ENCODE peak calls at places on chromosome 14, in four cellular contexts. One of them, this sample, is unnamed.

GRCh38 chr14:99604766-99605298 is 825 bp upstream of the CCDC85C start:
- DNase-seq in K562: peak; percentile 22
- DNase-seq in GM12878: no peak
- DNase-seq in H1: no peak
- DNase-seq in this sample: peak; percentile 82

GRCh38 chr14:58954874-58955273 is 233.6 kb upstream of the DAAM1 start:
- DNase-seq in K562: no peak
- DNase-seq in GM12878: no peak
- DNase-seq in H1: no peak
- DNase-seq in this sample: no peak

GRCh38 chr14:36181417-36181816 is 4.9 kb upstream of the PTCSC3 start:
- DNase-seq in K562: no peak
- DNase-seq in GM12878: no peak
- DNase-seq in H1: no peak
- DNase-seq in this sample: no peak

GRCh38 chr14:53355581-53356112 is 202.5 kb upstream of the DDHD1 start:
- DNase-seq in K562: no peak
- DNase-seq in GM12878: no peak
- DNase-seq in H1: peak; percentile 83
- DNase-seq in this sample: no peak

GRCh38 chr14:93009471-93010117 is 86.6 kb downstream of the CHGA start:
- DNase-seq in K562: no peak
- DNase-seq in GM12878: no peak
- DNase-seq in H1: no peak
- DNase-seq in this sample: peak; percentile 89

GRCh38 chr14:61997146-61997545 is 234.9 kb downstream of the SNAPC1 start:
- DNase-seq in K562: no peak
- DNase-seq in GM12878: no peak
- DNase-seq in H1: no peak
- DNase-seq in this sample: no peak

GRCh38 chr14:104373055-104373854 is 206.3 kb upstream of the C14orf180 start:
- DNase-seq in K562: no peak
- DNase-seq in GM12878: no peak
- DNase-seq in H1: no peak
- DNase-seq in this sample: no peak

GRCh38 chr14:23173039-23173438 is 10.4 kb downstream of the SLC7A8 start:
- DNase-seq in K562: no peak
- DNase-seq in GM12878: no peak
- DNase-seq in H1: no peak
- DNase-seq in this sample: no peak

GRCh38 chr14:100669011-100669412 is 57.7 kb upstream of the DLK1 start:
- DNase-seq in K562: no peak
- DNase-seq in GM12878: no peak
- DNase-seq in H1: no peak
- DNase-seq in this sample: no peak

GRCh38 chr14:102320671-102321455 is 1.3 kb downstream of the ZNF839 start:
- DNase-seq in K562: no peak
- DNase-seq in GM12878: no peak
- DNase-seq in H1: no peak
- DNase-seq in this sample: no peak

GRCh38 chr14:21308479-21309237 is 28.8 kb downstream of the RPGRIP1 start:
- DNase-seq in K562: peak; percentile 60
- DNase-seq in GM12878: peak; percentile 88
- DNase-seq in H1: peak; percentile 92
- DNase-seq in this sample: no peak

GRCh38 chr14:71230897-71231296 is 323.6 kb downstream of the PCNX1 start:
- DNase-seq in K562: no peak
- DNase-seq in GM12878: no peak
- DNase-seq in H1: no peak
- DNase-seq in this sample: no peak

GRCh38 chr14:103943673-103944072 is 1.3 kb upstream of the RD3L start:
- DNase-seq in K562: peak; percentile 51
- DNase-seq in GM12878: no peak
- DNase-seq in H1: no peak
- DNase-seq in this sample: no peak

GRCh38 chr14:81366884-81367283 is 33.2 kb downstream of the STON2 start:
- DNase-seq in K562: no peak
- DNase-seq in GM12878: no peak
- DNase-seq in H1: no peak
- DNase-seq in this sample: no peak

GRCh38 chr14:95041477-95042020 is 115.8 kb downstream of the DICER1 start:
- DNase-seq in K562: no peak
- DNase-seq in GM12878: no peak
- DNase-seq in H1: no peak
- DNase-seq in this sample: no peak

GRCh38 chr14:95039259-95039992 is 117.9 kb downstream of the DICER1 start:
- DNase-seq in K562: no peak
- DNase-seq in GM12878: no peak
- DNase-seq in H1: no peak
- DNase-seq in this sample: peak; percentile 45

GRCh38 chr14:95040723-95041476 is 116.4 kb downstream of the DICER1 start:
- DNase-seq in K562: no peak
- DNase-seq in GM12878: no peak
- DNase-seq in H1: no peak
- DNase-seq in this sample: no peak

GRCh38 chr14:95038521-95039250 is 118.6 kb downstream of the DICER1 start:
- DNase-seq in K562: no peak
- DNase-seq in GM12878: no peak
- DNase-seq in H1: no peak
- DNase-seq in this sample: no peak

DNA sequence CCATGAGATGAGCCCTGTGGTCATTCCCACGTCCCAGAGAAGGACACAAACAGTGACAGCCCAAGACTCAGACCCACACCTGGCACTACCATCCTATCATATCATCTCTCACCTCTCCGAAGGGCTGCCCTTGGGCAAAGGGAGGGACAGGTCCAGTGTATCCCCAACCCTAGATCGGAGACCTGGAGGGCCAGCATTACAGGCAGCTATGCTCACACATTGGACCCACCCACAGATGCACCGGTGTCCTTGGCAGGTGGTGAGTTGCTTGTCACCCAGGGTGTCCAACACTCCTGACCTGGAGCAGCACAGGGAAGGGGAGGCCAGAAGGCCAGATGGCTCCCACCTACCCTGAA is 117.4 kb downstream of the DICER1 start:
- DNase-seq in K562: no peak
- DNase-seq in GM12878: no peak
- DNase-seq in H1: no peak
- DNase-seq in this sample: no peak
- TF ChIP-seq NRF1 in K562: no peak
- TF ChIP-seq NRF1 in GM12878: no peak
- TF ChIP-seq NRF1 in H1: no peak
- TF ChIP-seq NRF1 in this sample: no peak

GRCh38 chr14:74259513-74259912 is 20.3 kb downstream of the VSX2 start:
- DNase-seq in K562: no peak
- DNase-seq in GM12878: no peak
- DNase-seq in H1: no peak
- DNase-seq in this sample: no peak

GRCh38 chr14:74255281-74255680 is 16.0 kb downstream of the VSX2 start:
- DNase-seq in K562: no peak
- DNase-seq in GM12878: no peak
- DNase-seq in H1: no peak
- DNase-seq in this sample: no peak

GRCh38 chr14:74257988-74258704 is 18.9 kb downstream of the VSX2 start:
- DNase-seq in K562: no peak
- DNase-seq in GM12878: no peak
- DNase-seq in H1: no peak
- DNase-seq in this sample: peak; percentile 58

GRCh38 chr14:74258705-74259035 is 19.4 kb downstream of the VSX2 start:
- DNase-seq in K562: no peak
- DNase-seq in GM12878: no peak
- DNase-seq in H1: no peak
- DNase-seq in this sample: no peak

GRCh38 chr14:74257078-74257987 is 18.1 kb downstream of the VSX2 start:
- DNase-seq in K562: peak; percentile 76
- DNase-seq in GM12878: no peak
- DNase-seq in H1: no peak
- DNase-seq in this sample: peak; percentile 95
- TF ChIP-seq SIN3A in K562: no peak
- TF ChIP-seq SIN3A in GM12878: no peak
- TF ChIP-seq SIN3A in H1: no peak
- TF ChIP-seq SIN3A in this sample: no peak

GRCh38 chr14:74945852-74946658 is 9.3 kb downstream of the PGF start:
- DNase-seq in K562: peak; percentile 86
- DNase-seq in GM12878: no peak
- DNase-seq in H1: peak; percentile 41
- DNase-seq in this sample: peak; percentile 95

GRCh38 chr14:74945261-74945851 is 10.0 kb downstream of the PGF start:
- DNase-seq in K562: peak; percentile 79
- DNase-seq in GM12878: no peak
- DNase-seq in H1: peak; percentile 57
- DNase-seq in this sample: peak; percentile 84

GRCh38 chr14:74947353-74948227 is 7.8 kb downstream of the PGF start:
- DNase-seq in K562: no peak
- DNase-seq in GM12878: no peak
- DNase-seq in H1: no peak
- DNase-seq in this sample: no peak

GRCh38 chr14:74948228-74949175 is 6.9 kb downstream of the PGF start:
- DNase-seq in K562: no peak
- DNase-seq in GM12878: no peak
- DNase-seq in H1: no peak
- DNase-seq in this sample: no peak

DNA sequence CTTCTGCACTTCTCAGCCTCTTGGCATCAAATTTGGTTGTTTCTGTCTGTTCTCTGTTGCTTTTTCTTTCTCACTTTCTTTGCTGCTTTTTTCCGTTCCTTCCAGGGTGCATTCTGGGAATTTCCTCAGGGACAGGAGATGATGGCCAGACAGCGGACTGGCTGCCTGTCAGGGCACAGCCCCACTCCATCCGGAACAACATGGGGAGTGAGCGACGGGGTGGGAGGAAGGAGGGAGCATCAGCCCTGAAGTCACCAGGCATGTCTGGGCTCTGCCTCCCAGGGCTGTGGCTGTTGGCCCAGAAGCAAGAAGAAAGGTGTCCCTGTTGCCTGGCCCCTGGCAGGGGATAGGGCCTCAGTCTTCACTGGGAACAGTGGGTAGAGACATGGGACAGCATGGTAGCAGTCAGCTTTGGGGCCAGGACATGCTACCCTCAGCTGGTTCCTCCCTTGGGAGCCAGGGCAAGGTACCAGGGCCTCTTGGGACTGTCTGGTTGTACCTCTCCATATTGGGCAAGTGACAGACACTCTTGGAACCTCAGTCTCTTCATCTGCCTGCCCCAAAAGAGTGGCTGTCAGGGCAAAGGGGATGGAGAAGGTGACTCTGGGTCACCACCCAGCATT is 8.6 kb downstream of the PGF start:
- DNase-seq in K562: no peak
- DNase-seq in GM12878: no peak
- DNase-seq in H1: no peak
- DNase-seq in this sample: peak; percentile 75
- TF ChIP-seq TAF1 in K562: no peak
- TF ChIP-seq TAF1 in GM12878: no peak
- TF ChIP-seq TAF1 in H1: no peak
- TF ChIP-seq TAF1 in this sample: no peak

GRCh38 chr14:89215166-89215940 is 201.7 kb downstream of the FOXN3 start:
- DNase-seq in K562: no peak
- DNase-seq in GM12878: no peak
- DNase-seq in H1: no peak
- DNase-seq in this sample: no peak

GRCh38 chr14:89219056-89219455 is 198.0 kb downstream of the FOXN3 start:
- DNase-seq in K562: no peak
- DNase-seq in GM12878: no peak
- DNase-seq in H1: no peak
- DNase-seq in this sample: no peak

GRCh38 chr14:89217876-89218275 is 199.2 kb downstream of the FOXN3 start:
- DNase-seq in K562: no peak
- DNase-seq in GM12878: no peak
- DNase-seq in H1: no peak
- DNase-seq in this sample: no peak

GRCh38 chr14:89212386-89213235 is 204.4 kb downstream of the FOXN3 start:
- DNase-seq in K562: no peak
- DNase-seq in GM12878: no peak
- DNase-seq in H1: no peak
- DNase-seq in this sample: peak; percentile 73

DNA sequence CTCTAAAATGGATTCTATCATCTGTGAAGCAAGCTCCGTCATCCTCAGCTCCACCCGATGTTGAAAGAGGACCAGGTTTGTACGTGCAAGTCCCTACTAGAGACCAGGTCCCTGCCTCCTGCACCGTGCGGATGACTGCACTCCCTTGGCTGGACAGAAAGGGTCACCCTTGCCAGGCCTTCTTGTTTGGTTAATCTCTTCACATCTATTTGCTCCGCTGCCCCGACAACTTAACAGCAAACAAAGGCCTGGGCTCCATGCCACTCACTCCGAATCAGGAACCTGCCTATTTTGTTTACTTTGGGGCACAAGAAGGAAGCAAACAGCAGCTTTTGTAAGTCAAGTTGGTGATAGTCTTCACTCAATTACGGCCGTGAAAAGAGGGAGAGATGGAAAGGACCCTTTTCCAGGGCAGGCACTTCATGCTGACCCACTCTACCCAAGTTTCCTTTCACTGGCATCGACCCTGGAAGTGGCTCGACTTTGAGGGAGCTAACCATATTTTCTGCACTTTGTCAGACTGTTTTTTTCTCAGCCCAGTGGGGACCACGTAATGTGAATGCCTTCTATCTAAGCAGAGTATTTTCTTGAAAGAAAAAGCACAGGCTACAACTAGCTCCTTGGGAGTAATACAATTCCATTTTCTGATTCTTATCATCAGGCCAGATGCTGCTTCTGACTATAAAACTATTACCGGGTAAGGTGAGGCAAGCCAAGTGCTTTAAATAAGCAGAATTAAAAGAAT is 202.6 kb downstream of the FOXN3 start:
- DNase-seq in K562: no peak
- DNase-seq in GM12878: no peak
- DNase-seq in H1: no peak
- DNase-seq in this sample: peak; percentile 36
- TF ChIP-seq NRF1 in K562: no peak
- TF ChIP-seq NRF1 in GM12878: no peak
- TF ChIP-seq NRF1 in H1: no peak
- TF ChIP-seq NRF1 in this sample: no peak